ENCODE peak calls at places on chromosomes 12 and 14, in ten cellular contexts. X is GM12878, I is transverse colon, C is sigmoid colon, D is K562, S is suprapubic skin, H is H1, A is esophagus muscularis mucosa, U is upper lobe of left lung, B is HepG2. E is an unnamed sample.

GRCh38 chr12:13152281-13152680 is 44.2 kb upstream of the EMP1 start:
- DNase-seq in X (no peak), I (no peak), C (no peak), D (no peak), S (no peak), H (no peak), A (peak; percentile 91), U (no peak), B (no peak), E (no peak)

GRCh38 chr14:22598099-22598895 is at the start of gene ABHD4:
- DNase-seq in X (no peak), I (peak; percentile 89), C (peak; percentile 91), D (peak; percentile 61), S (peak; percentile 92), H (peak; percentile 92), A (peak; percentile 94), U (peak; percentile 97), B (peak; percentile 79), E (peak; percentile 88)

GRCh38 chr12:66901136-66901932 is 222.5 kb upstream of the GRIP1 start:
- DNase-seq in X (peak; percentile 33), I (no peak), C (no peak), D (no peak), S (no peak), H (no peak), A (no peak), U (no peak), B (no peak), E (no peak)

GRCh38 chr12:124829008-124829707 is 34.5 kb downstream of the SCARB1 start:
- DNase-seq in X (no peak), I (peak; percentile 41), C (no peak), D (peak; percentile 70), S (no peak), H (no peak), A (no peak), U (no peak), B (peak; percentile 93), E (no peak)

GRCh38 chr12:91620949-91621348 is 438.3 kb upstream of the DCN start:
- DNase-seq in X (no peak), I (no peak), C (no peak), D (peak; percentile 22), S (no peak), H (no peak), A (no peak), U (no peak), B (no peak), E (no peak)

GRCh38 chr12:66296171-66296683 is 6.1 kb upstream of the HELB start:
- DNase-seq in X (no peak), I (no peak), C (no peak), D (no peak), S (no peak), H (no peak), A (no peak), U (no peak), B (no peak), E (no peak)

GRCh38 chr12:14769837-14770494 is 33.3 kb downstream of the WBP11 start:
- DNase-seq in X (peak; percentile 84), I (peak; percentile 91), C (peak; percentile 91), D (no peak), S (peak; percentile 90), H (peak; percentile 91), A (peak; percentile 95), U (peak; percentile 97), B (peak; percentile 83), E (peak; percentile 90)

GRCh38 chr12:481422-481821 is 21.7 kb downstream of the B4GALNT3 start:
- DNase-seq in X (no peak), I (no peak), C (peak; percentile 65), D (no peak), S (peak; percentile 38), H (no peak), A (no peak), U (peak; percentile 32), B (peak; percentile 24), E (peak; percentile 51)

GRCh38 chr12:111192657-111193056 is 176.2 kb downstream of the PHETA1 start:
- DNase-seq in X (no peak), I (no peak), C (no peak), D (no peak), S (no peak), H (no peak), A (no peak), U (no peak), B (no peak), E (no peak)

GRCh38 chr12:110266980-110267620 is 13.9 kb upstream of the ATP2A2 start:
- DNase-seq in X (no peak), I (no peak), C (peak; percentile 81), D (peak; percentile 45), S (peak; percentile 65), H (no peak), A (no peak), U (no peak), B (no peak), E (no peak)

GRCh38 chr12:31035944-31036665 is 37.6 kb upstream of the DDX11 start:
- DNase-seq in X (no peak), I (no peak), C (no peak), D (no peak), S (no peak), H (no peak), A (peak; percentile 91), U (no peak), B (no peak), E (no peak)

GRCh38 chr12:117334855-117335587 is 26.4 kb downstream of the NOS1 start:
- DNase-seq in X (no peak), I (no peak), C (no peak), D (no peak), S (no peak), H (no peak), A (no peak), U (no peak), B (no peak), E (no peak)

GRCh38 chr12:112473056-112473455 is 54.3 kb downstream of the PTPN11 start:
- DNase-seq in X (no peak), I (no peak), C (no peak), D (peak; percentile 12), S (no peak), H (no peak), A (no peak), U (no peak), B (no peak), E (no peak)

GRCh38 chr12:93886533-93887511 is 209.6 kb downstream of the CRADD start:
- DNase-seq in X (no peak), I (no peak), C (no peak), D (peak; percentile 52), S (no peak), H (no peak), A (peak; percentile 39), U (no peak), B (no peak), E (no peak)

GRCh38 chr12:104218935-104219334 is 3.4 kb downstream of the TXNRD1 start:
- DNase-seq in X (no peak), I (no peak), C (no peak), D (no peak), S (no peak), H (no peak), A (no peak), U (no peak), B (no peak), E (no peak)

DNA sequence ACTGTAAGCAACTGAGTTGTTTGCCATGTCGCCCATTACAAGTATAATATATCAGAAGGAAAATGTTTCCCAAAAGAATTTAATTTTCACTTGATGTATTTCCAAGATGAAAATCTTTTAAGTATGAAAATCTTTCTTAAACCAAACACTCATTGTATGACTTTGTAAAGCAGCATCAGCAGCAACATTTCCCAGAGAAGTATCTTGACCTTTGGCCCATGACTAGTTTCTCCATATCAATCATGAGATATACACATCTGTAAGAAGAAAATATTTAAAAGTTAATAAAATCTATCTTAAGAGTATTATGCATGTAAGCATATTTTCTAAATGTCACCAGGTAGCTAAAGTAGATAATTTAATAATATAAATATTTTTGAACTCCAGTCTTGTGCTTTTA is 52.8 kb downstream of the ATP2B1 start:
- DNase-seq in X (no peak), I (no peak), C (no peak), D (no peak), S (no peak), H (no peak), A (no peak), U (no peak), B (no peak), E (no peak)
- TF ChIP-seq POLR2A in X (no peak), I (no peak), C (no peak), D (no peak), S (no peak), H (no peak), A (no peak), U (no peak), B (no peak), E (no peak)

DNA sequence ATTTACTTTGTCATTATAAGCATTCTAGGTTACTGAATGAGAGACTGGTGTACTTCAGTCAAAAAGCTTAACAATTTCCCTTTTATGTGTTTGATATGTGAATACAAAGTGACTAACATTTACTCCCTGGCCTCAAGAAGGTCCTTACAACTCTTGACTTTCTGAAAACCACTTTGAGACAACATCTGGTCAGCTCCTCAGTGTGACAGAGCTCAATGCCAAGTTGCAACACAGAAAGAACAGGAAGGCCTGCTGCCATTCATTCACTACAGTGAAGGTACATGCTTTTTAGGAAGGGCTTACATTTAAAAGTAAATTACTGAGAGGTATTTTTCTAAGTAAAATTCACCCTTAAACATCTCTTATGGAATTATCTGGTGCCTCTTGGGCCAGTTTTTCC is 2.3 kb upstream of the NAA30 start:
- DNase-seq in X (no peak), I (no peak), C (no peak), D (no peak), S (no peak), H (no peak), A (no peak), U (no peak), B (no peak), E (no peak)
- TF ChIP-seq EP300 in X (no peak), I (no peak), C (no peak), D (no peak), S (no peak), H (no peak), A (no peak), U (no peak), B (no peak), E (no peak)

GRCh38 chr12:53380797-53381738 is 1.1 kb downstream of the SP1 start:
- DNase-seq in X (no peak), I (peak; percentile 35), C (peak; percentile 75), D (no peak), S (no peak), H (peak; percentile 48), A (no peak), U (no peak), B (no peak), E (no peak)
- TF ChIP-seq POLR2AphosphoS5 in X (no peak), I (no peak), C (peak; percentile 27), D (no peak), S (no peak), H (no peak), A (no peak), U (no peak), B (no peak), E (no peak)

DNA sequence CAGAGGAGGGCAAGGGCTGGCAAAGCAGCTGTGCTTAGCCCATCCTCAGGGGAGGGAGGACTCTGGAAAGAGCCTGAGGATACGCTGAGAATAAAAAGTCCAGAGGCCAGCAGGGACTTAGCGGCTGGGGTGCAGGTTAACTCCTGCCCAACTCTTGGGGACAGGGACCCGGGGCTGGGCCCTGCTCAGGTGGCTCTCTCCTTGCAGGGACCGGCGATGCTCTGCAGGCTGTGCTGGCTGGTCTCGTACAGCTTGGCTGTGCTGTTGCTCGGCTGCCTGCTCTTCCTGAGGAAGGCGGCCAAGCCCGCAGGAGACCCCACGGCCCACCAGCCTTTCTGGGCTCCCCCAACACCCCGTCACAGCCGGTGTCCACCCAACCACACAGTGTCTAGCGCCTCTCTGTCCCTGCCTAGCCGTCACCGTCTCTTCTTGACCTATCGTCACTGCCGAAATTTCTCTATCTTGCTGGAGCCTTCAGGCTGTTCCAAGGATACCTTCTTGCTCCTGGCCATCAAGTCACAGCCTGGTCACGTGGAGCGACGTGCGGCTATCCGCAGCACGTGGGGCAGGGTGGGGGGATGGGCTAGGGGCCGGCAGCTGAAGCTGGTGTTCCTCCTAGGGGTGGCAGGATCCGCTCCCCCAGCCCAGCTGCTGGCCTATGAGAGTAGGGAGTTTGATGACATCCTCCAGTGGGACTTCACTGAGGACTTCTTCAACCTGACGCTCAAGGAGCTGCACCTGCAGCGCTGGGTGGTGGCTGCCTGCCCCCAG is 2.8 kb downstream of the B3GNT4 start:
- DNase-seq in X (no peak), I (no peak), C (no peak), D (no peak), S (peak; percentile 66), H (no peak), A (no peak), U (peak; percentile 61), B (no peak), E (no peak)
- TF ChIP-seq POLR2A in X (no peak), I (no peak), C (no peak), D (peak; percentile 58), S (no peak), H (no peak), A (no peak), U (no peak), B (peak; percentile 47), E (no peak)